ENCODE peak calls at places on chromosome 13, in five cellular contexts. F, K, P, O and U are unnamed samples.

GRCh38 chr13:54018485-54018884 is 989.9 kb downstream of the OLFM4 start:
- DNase-seq in F (no peak), K (no peak), P (peak; percentile 16), O (no peak), U (no peak)

GRCh38 chr13:104327217-104327616 is 1261.0 kb upstream of the SLC10A2 start:
- DNase-seq in F (no peak), K (no peak), P (no peak), O (no peak), U (no peak)

GRCh38 chr13:111577956-111578595 is 257.6 kb downstream of the TEX29 start:
- DNase-seq in F (no peak), K (no peak), P (no peak), O (no peak), U (no peak)

GRCh38 chr13:20371825-20372224 is 139.7 kb upstream of the GJB6 start:
- DNase-seq in F (no peak), K (no peak), P (no peak), O (no peak), U (no peak)

GRCh38 chr13:112686364-112686763 is 3.5 kb upstream of the ATP11A start:
- DNase-seq in F (no peak), K (peak; percentile 34), P (no peak), O (no peak), U (no peak)

GRCh38 chr13:113914333-113915011 is 50.6 kb upstream of the GAS6 start:
- DNase-seq in F (no peak), K (no peak), P (no peak), O (no peak), U (no peak)

GRCh38 chr13:80877209-80877943 is 536.5 kb upstream of the SPRY2 start:
- DNase-seq in F (no peak), K (no peak), P (no peak), O (no peak), U (peak; percentile 15)

GRCh38 chr13:32426981-32427851 is 714 bp downstream of the N4BP2L1 start:
- DNase-seq in F (peak; percentile 15), K (peak; percentile 80), P (no peak), O (peak; percentile 77), U (peak; percentile 13)

GRCh38 chr13:111114362-111115050 is 604 bp upstream of the ARHGEF7 start:
- DNase-seq in F (peak; percentile 47), K (peak; percentile 81), P (no peak), O (peak; percentile 46), U (peak; percentile 19)

GRCh38 chr13:109101550-109102144 is 472.2 kb downstream of the MYO16 start:
- DNase-seq in F (peak; percentile 31), K (no peak), P (no peak), O (no peak), U (no peak)

GRCh38 chr13:45433381-45433790 is 15.2 kb upstream of the SLC25A30 start:
- DNase-seq in F (no peak), K (no peak), P (no peak), O (no peak), U (no peak)

GRCh38 chr13:45436332-45436731 is 18.2 kb upstream of the SLC25A30 start:
- DNase-seq in F (no peak), K (no peak), P (no peak), O (no peak), U (no peak)

GRCh38 chr13:45436953-45437352 is 18.8 kb upstream of the SLC25A30 start:
- DNase-seq in F (no peak), K (no peak), P (no peak), O (no peak), U (no peak)

GRCh38 chr13:45434556-45435371 is 16.6 kb upstream of the SLC25A30 start:
- DNase-seq in F (no peak), K (no peak), P (no peak), O (no peak), U (no peak)

DNA sequence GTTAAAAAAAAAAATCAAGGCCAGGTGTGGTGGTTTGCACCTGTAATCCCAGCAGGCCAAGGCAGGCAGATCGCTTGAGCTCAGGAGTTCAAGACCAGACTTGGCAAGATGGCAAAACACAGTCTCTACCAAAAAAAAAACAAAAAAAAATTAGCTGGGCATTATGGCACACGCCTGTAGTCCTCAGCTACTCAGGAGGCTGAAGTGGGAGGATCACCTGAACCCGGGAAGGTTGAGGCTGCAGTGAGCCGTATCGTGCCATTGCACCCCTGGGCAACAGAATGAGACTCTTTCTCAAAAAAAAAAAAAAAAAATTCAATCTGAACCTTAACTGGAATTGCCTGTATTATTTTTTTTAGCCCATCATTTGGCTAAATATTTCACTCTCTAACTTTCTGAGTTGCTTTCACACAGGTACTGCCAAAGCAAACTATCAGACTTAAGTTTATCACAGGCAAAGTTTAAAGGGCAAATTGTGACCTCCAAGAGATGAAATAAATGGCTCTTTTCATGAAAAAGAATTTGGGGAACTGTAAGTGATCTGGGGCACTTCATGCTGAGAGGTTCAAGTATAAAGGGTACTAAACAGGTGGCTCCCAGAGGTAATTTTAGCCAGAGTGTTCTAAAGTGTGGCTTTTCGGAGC is 14.7 kb upstream of the SLC25A30 start:
- DNase-seq in F (no peak), K (no peak), P (no peak), O (no peak), U (no peak)
- TF ChIP-seq CTCF in F (no peak), K (no peak), P (no peak), O (no peak), U (no peak)

GRCh38 chr13:23608704-23609413 is 38.6 kb downstream of the TNFRSF19 start:
- DNase-seq in F (peak; percentile 32), K (no peak), P (no peak), O (peak; percentile 40), U (no peak)
- H3K4me3 ChIP-seq in F (no peak overlapping the region), K (no peak overlapping the region), P (no peak overlapping the region), O (no peak overlapping the region), U (no peak overlapping the region)

DNA sequence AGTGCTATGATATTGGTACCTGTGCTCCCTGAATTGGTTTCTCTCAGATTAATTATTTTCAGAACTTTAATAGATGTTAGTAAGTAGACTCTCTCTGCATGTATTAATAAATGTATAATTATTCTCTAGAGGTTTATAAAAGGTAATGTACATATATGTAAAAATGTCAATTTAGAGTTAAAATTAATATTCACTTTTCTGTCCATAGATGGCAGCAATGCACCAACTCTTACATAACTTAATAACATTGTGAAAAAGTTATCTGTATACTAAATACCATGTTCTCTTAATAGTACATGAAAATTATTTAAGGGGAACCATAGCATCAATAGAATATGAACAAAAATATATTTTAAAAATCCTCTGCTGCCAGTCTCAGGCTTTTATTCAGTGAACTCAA is 515.0 kb upstream of the KLHL1 start:
- DNase-seq in F (peak; percentile 5), K (no peak), P (no peak), O (no peak), U (no peak)
- TF ChIP-seq CTCF in F (peak; percentile 23), K (peak; percentile 9), P (no peak), O (peak; percentile 46), U (no peak)

DNA sequence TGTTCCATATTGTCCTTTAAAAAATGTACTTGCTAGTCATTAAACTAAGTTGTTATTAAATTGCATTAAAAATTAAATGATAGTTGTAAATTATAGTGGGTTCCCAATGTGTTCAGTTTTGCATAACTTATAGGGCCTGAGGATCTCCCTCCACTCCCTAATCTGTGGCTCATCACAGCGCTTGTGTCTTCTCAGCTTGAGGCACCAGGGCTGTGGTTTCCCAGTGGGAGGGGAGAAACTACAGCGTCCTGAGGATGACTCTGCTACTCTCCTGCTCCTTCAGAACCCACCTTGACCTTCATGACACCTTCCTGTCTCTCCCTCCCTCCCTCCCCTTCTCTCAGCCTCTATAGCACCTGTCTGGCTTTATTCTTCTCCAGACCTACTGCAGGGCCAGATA is 1.4 kb downstream of the SGCG start:
- DNase-seq in F (no peak), K (no peak), P (no peak), O (no peak), U (no peak)
- H3K4me3 ChIP-seq in F (no peak overlapping the region), K (no peak overlapping the region), P (no peak overlapping the region), O (no peak overlapping the region), U (no peak overlapping the region)

GRCh38 chr13:39417131-39417530 is 185.9 kb downstream of the LHFPL6 start:
- DNase-seq in F (no peak), K (no peak), P (no peak), O (no peak), U (no peak)

GRCh38 chr13:39415003-39415402 is 188.0 kb downstream of the LHFPL6 start:
- DNase-seq in F (peak; percentile 61), K (no peak), P (no peak), O (peak; percentile 8), U (peak; percentile 96)

GRCh38 chr13:39414339-39414738 is 188.7 kb downstream of the LHFPL6 start:
- DNase-seq in F (no peak), K (no peak), P (no peak), O (no peak), U (no peak)

GRCh38 chr13:39417643-39418042 is 185.3 kb downstream of the LHFPL6 start:
- DNase-seq in F (peak; percentile 69), K (no peak), P (no peak), O (no peak), U (peak; percentile 57)

DNA sequence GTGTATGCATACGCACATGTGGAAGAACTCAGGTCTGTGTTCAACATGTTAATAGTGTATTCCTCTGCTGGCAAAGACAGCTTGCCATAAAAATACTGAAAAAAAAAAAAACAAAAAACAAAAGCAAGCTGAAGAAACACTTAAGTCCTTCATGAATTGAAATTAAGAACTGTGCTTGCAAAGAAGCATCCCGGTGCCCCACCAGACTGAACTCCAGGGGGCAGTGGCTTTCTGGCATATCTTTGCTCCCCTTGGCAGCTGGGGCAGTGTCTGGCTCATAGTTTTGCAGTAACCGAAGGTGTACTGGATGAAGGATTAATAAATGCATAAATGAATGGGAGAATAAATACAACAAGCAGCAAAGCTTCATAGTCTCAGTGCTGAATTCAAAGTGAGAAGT is 187.6 kb downstream of the LHFPL6 start:
- DNase-seq in F (peak; percentile 64), K (peak; percentile 68), P (no peak), O (peak; percentile 33), U (peak; percentile 72)
- TF ChIP-seq CTCF in F (peak; percentile 62), K (peak; percentile 28), P (peak; percentile 89), O (peak; percentile 33), U (peak; percentile 67)

DNA sequence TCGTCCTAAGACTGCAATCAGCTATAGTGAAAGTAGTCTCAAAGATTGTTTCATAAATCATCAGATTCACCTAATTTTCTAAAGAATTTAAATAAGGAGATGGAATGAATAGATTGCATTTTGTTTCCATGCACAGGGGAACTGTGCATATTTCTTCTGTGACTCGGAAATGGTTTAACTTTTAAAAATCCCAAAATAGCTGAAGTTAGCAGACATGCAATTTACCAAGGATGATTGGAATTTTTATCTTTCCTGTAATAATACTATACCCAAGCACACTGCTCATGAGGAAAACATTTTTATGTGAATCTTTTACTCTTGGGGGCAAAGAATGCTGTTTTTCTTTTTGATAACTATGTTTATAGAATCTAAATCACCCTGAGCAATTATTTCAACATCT is 15.0 kb upstream of the LMO7 start:
- DNase-seq in F (peak; percentile 25), K (no peak), P (no peak), O (no peak), U (peak; percentile 85)
- H3K4me3 ChIP-seq in F (no peak overlapping the region), K (no peak overlapping the region), P (no peak overlapping the region), O (no peak overlapping the region), U (peak overlapping the region; percentile 22)